ENCODE peak calls at places on chromosomes 1 and 21, in six cellular contexts. B, Q, C, D, J and O are unnamed samples. For H4K20me1 and H3K36me3, the result is how much of the 10 kb centered on the place peaks cover.

GRCh38 chr1:91806777-91807700 is 78.9 kb downstream of the TGFBR3 start:
- DNase-seq in B (no peak), C (peak), Q (no peak), J (no peak), D (peak), O (no peak)

GRCh38 chr21:45410151-45410864 is 5.3 kb downstream of the COL18A1 start:
- DNase-seq in C (peak), J (no peak), D (no peak), Q (no peak), B (no peak), O (no peak)

GRCh38 chr1:210236840-210237409 is 4.3 kb downstream of the SERTAD4 start:
- DNase-seq in D (peak), J (no peak), Q (no peak), C (peak), B (peak), O (peak)

GRCh38 chr1:173392895-173393654 is 84.1 kb upstream of the PRDX6 start:
- DNase-seq in C (peak), B (peak), D (peak), Q (no peak), J (peak), O (peak)

GRCh38 chr1:63640633-63641567 is 47.7 kb downstream of the PGM1 start:
- DNase-seq in J (no peak), D (no peak), B (peak), C (no peak), Q (no peak), O (no peak)

GRCh38 chr1:167059045-167059728 is 31.0 kb downstream of the GPA33 start:
- DNase-seq in J (peak), Q (peak), B (peak), C (peak), D (peak), O (peak)

GRCh38 chr21:38323721-38324591 is 67.2 kb downstream of the KCNJ15 start:
- DNase-seq in C (peak), J (no peak), Q (no peak), B (peak), D (peak), O (peak)

GRCh38 chr1:117895482-117896114 is 33.8 kb downstream of the GDAP2 start:
- DNase-seq in Q (peak), D (peak), J (peak), B (peak), C (peak), O (peak)

GRCh38 chr1:116521186-116521585 is 49.6 kb downstream of the CD58 start:
- DNase-seq in C (peak), D (peak), J (no peak), B (peak), Q (no peak), O (peak)

GRCh38 chr21:17441370-17441769 is 71.5 kb upstream of the CXADR start:
- DNase-seq in D (peak), J (peak), Q (no peak), C (peak), B (peak), O (no peak)

GRCh38 chr1:23616292-23616822 is 57.1 kb upstream of the ID3 start:
- DNase-seq in B (no peak), C (no peak), J (no peak), D (no peak), Q (no peak), O (no peak)

GRCh38 chr1:204065174-204065985 is 7.5 kb upstream of the SOX13 start:
- DNase-seq in B (no peak), J (no peak), D (peak), C (no peak), Q (peak), O (peak)

GRCh38 chr1:52654063-52654462 is 21.1 kb downstream of the SHISAL2A start:
- DNase-seq in C (no peak), D (no peak), B (no peak), Q (no peak), J (no peak), O (no peak)

GRCh38 chr1:52657702-52658101 is 24.7 kb downstream of the SHISAL2A start:
- DNase-seq in C (no peak), B (no peak), J (no peak), D (no peak), Q (no peak), O (no peak)

GRCh38 chr1:52653207-52653849 is 20.4 kb downstream of the SHISAL2A start:
- DNase-seq in J (no peak), Q (no peak), B (no peak), D (no peak), C (no peak), O (no peak)

DNA sequence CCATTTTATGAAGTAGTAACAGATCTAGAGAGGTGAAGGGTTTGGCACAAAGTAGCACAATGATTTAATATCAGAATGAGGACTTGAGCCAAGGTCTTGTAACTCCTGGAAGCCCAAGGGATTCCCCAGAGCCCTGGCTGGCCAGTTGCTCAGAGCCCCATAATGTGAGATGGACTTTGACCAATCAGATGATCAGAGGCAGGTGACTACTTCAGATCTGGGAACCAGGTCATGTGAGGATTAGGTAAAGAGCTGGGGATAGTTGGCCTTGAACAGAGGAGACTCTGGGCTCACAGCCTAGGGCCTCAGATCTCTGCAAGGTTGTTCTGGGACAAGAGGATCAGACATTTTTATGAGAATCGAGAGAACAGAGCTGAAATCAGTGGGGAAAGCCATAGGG is 18.9 kb downstream of the SHISAL2A start:
- DNase-seq in Q (no peak), D (no peak), B (peak), J (no peak), C (no peak), O (no peak)
- H3K4me2 ChIP-seq in Q (no peak), D (no peak), B (no peak), J (no peak), C (no peak), O (no peak)

DNA sequence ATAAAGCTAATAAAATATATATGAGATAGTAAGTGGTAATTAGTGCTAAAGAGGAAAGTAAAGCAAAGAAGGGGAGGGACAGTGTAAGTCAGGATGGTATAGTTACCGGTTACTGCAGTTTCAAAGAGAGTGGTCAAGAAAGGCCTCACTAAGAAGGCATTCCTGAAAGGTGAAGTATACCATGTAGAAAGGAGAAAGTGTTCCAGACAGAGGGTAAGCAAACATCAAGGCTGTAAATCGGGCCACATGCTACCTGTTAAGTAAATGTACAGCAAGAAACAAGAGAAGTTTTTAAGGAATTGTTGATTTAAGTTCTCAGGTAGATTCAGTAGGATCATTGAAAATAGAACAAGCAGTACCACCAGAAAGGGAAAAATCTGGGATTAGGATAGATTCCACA is 9.7 kb downstream of the DESI2 start:
- DNase-seq in C (no peak), B (peak), J (no peak), Q (no peak), D (no peak), O (no peak)
- H4K20me1 ChIP-seq in C (under half), B (under half), J (under half), Q (under half), D (under half), O (under half)

GRCh38 chr1:212353181-212353580 is 61.5 kb downstream of the PACC1 start:
- DNase-seq in B (no peak), D (no peak), J (no peak), Q (no peak), C (peak), O (no peak)
- H3K36me3 ChIP-seq in B (under half), D (under half), J (under half), Q (half or more), C (under half), O (under half)

DNA sequence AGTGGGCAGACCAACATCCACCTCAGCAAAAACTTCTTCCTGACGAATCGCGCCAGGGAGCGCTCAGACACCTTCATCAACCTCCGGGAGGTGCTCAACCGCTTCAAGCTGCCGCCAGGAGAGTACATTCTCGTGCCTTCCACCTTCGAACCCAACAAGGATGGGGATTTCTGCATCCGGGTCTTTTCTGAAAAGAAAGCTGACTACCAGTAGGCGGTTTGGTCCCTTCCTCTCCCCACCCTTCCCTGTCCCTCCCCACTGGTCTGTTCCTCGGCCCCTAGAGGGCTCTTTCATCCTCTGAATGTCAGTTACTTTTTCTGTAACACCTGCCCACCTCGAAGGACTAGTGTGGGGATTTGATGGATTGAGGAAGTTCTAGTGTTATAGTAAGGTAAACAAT is 46.9 kb downstream of the CAPN2 start:
- DNase-seq in B (no peak), D (no peak), C (no peak), Q (no peak), J (no peak), O (no peak)
- H3K4me2 ChIP-seq in B (no peak), D (no peak), C (no peak), Q (no peak), J (no peak), O (no peak)

GRCh38 chr1:75795703-75796193 is 934 bp upstream of the MSH4 start:
- DNase-seq in D (no peak), B (no peak), Q (no peak), J (no peak), C (no peak), O (no peak)

GRCh38 chr1:75797273-75797588 is 549 bp downstream of the MSH4 start:
- DNase-seq in B (no peak), C (peak), J (no peak), D (no peak), Q (no peak), O (no peak)

GRCh38 chr1:75792091-75792490 is 4.6 kb upstream of the MSH4 start:
- DNase-seq in Q (no peak), D (no peak), B (no peak), C (no peak), J (no peak), O (no peak)

GRCh38 chr1:75796376-75797272 is at the start of gene MSH4:
- DNase-seq in J (no peak), Q (peak), D (no peak), C (peak), B (no peak), O (no peak)

GRCh38 chr1:75794382-75794781 is 2.3 kb upstream of the MSH4 start:
- DNase-seq in B (no peak), J (no peak), Q (no peak), D (no peak), C (no peak), O (no peak)
- H4K20me1 ChIP-seq in B (under half), J (half or more), Q (half or more), D (half or more), C (under half), O (half or more)